ENCODE peak calls at places on chromosome 10, in nine cellular contexts. Z is dorsolateral prefrontal cortex, F is neural progenitor cell, D is breast epithelium, K is pancreas, J is SJSA1, S is heart right ventricle, N is HCT116, Q is body of pancreas. W is an unnamed sample. For H3K27me3, the result is how much of the 10 kb centered on the place peaks cover.

GRCh38 chr10:77904110-77904860 is 22.3 kb downstream of the DLG5 start:
- DNase-seq in Z (no peak), F (no peak), D (no peak), K (no peak), J (no peak), S (no peak), N (no peak), Q (no peak), W (no peak)

GRCh38 chr10:28734940-28735759 is 57.8 kb downstream of the BAMBI start:
- DNase-seq in Z (no peak), F (no peak), D (no peak), K (no peak), J (peak), S (no peak), N (peak), Q (no peak), W (no peak)

GRCh38 chr10:113093188-113094113 is 143.4 kb downstream of the TCF7L2 start:
- DNase-seq in Z (no peak), F (no peak), D (no peak), K (no peak), J (no peak), S (no peak), N (peak), Q (peak), W (no peak)

GRCh38 chr10:77043364-77043763 is 594.2 kb downstream of the KCNMA1 start:
- DNase-seq in Z (no peak), F (no peak), D (no peak), K (no peak), J (no peak), S (no peak), N (no peak), Q (no peak), W (no peak)

GRCh38 chr10:126080879-126081331 is 184.5 kb downstream of the FANK1 start:
- DNase-seq in Z (no peak), F (no peak), D (no peak), K (no peak), J (no peak), S (no peak), N (no peak), Q (no peak), W (no peak)

GRCh38 chr10:9734218-9734617 is 1283.5 kb upstream of the CELF2 start:
- DNase-seq in Z (no peak), F (no peak), D (no peak), K (no peak), J (no peak), S (no peak), N (no peak), Q (no peak), W (no peak)

GRCh38 chr10:129846991-129847391 is 117.1 kb downstream of the EBF3 start:
- DNase-seq in Z (no peak), F (no peak), D (no peak), K (no peak), J (no peak), S (no peak), N (no peak), Q (no peak), W (no peak)

GRCh38 chr10:116466715-116467422 is 39.2 kb downstream of the PNLIPRP3 start:
- DNase-seq in Z (no peak), F (no peak), D (no peak), K (no peak), J (no peak), S (no peak), N (no peak), Q (no peak), W (no peak)

GRCh38 chr10:48749254-48749787 is 64.6 kb downstream of the WDFY4 start:
- DNase-seq in Z (no peak), F (no peak), D (no peak), K (no peak), J (no peak), S (no peak), N (no peak), Q (no peak), W (no peak)

GRCh38 chr10:69677914-69678654 is 48.0 kb downstream of the FAM241B start:
- DNase-seq in Z (no peak), F (no peak), D (no peak), K (no peak), J (no peak), S (no peak), N (no peak), Q (no peak), W (no peak)

GRCh38 chr10:103479135-103479534 is at the start of gene CALHM3:
- DNase-seq in Z (no peak), F (no peak), D (no peak), K (no peak), J (no peak), S (no peak), N (peak), Q (no peak), W (peak)

GRCh38 chr10:100567826-100568225 is 32.1 kb downstream of the HIF1AN start:
- DNase-seq in Z (no peak), F (no peak), D (no peak), K (no peak), J (no peak), S (no peak), N (no peak), Q (no peak), W (no peak)
- H3K27me3 ChIP-seq in Z (under half), F (half or more), D (under half), K (under half), J (half or more), S (half or more), N (under half), Q (under half), W (under half)

GRCh38 chr10:114545071-114545470 is 113.0 kb downstream of the ABLIM1 start:
- DNase-seq in Z (no peak), F (no peak), D (no peak), K (no peak), J (no peak), S (no peak), N (no peak), Q (no peak), W (no peak)

GRCh38 chr10:114543456-114543855 is 114.6 kb downstream of the ABLIM1 start:
- DNase-seq in Z (no peak), F (no peak), D (no peak), K (no peak), J (no peak), S (no peak), N (no peak), Q (no peak), W (no peak)

GRCh38 chr10:114541081-114541833 is 116.8 kb downstream of the ABLIM1 start:
- DNase-seq in Z (no peak), F (no peak), D (no peak), K (no peak), J (no peak), S (peak), N (no peak), Q (peak), W (peak)

GRCh38 chr10:114542373-114542772 is 115.7 kb downstream of the ABLIM1 start:
- DNase-seq in Z (no peak), F (no peak), D (no peak), K (no peak), J (no peak), S (no peak), N (no peak), Q (no peak), W (no peak)

GRCh38 chr10:114544045-114544659 is 113.9 kb downstream of the ABLIM1 start:
- DNase-seq in Z (no peak), F (no peak), D (no peak), K (no peak), J (no peak), S (no peak), N (no peak), Q (no peak), W (peak)
- H3K27ac ChIP-seq in Z (no peak), F (no peak), D (peak), K (no peak), J (no peak), S (no peak), N (no peak), Q (no peak), W (peak)

GRCh38 chr10:33074443-33074842 is 116.4 kb upstream of the ITGB1 start:
- DNase-seq in Z (no peak), F (no peak), D (no peak), K (no peak), J (no peak), S (no peak), N (no peak), Q (no peak), W (no peak)
- H3K27me3 ChIP-seq in Z (under half), F (under half), D (under half), K (under half), J (under half), S (under half), N (under half), Q (under half), W (under half)

GRCh38 chr10:119116326-119116951 is 12.5 kb downstream of the DENND10 start:
- DNase-seq in Z (no peak), F (no peak), D (no peak), K (no peak), J (no peak), S (no peak), N (no peak), Q (no peak), W (no peak)
- H3K27ac ChIP-seq in Z (no peak), F (no peak), D (no peak), K (no peak), J (peak), S (no peak), N (no peak), Q (no peak), W (no peak)

GRCh38 chr10:101136007-101136707 is 5.1 kb downstream of the TLX1 start:
- DNase-seq in Z (no peak), F (no peak), D (no peak), K (no peak), J (no peak), S (no peak), N (peak), Q (no peak), W (no peak)

GRCh38 chr10:101135151-101136006 is 4.3 kb downstream of the TLX1 start:
- DNase-seq in Z (no peak), F (no peak), D (no peak), K (no peak), J (no peak), S (no peak), N (no peak), Q (no peak), W (no peak)

GRCh38 chr10:101137271-101137670 is 6.2 kb downstream of the TLX1 start:
- DNase-seq in Z (no peak), F (no peak), D (no peak), K (no peak), J (no peak), S (no peak), N (no peak), Q (no peak), W (no peak)

GRCh38 chr10:101138788-101139420 is 7.8 kb downstream of the TLX1 start:
- DNase-seq in Z (no peak), F (no peak), D (no peak), K (no peak), J (no peak), S (no peak), N (no peak), Q (no peak), W (no peak)

DNA sequence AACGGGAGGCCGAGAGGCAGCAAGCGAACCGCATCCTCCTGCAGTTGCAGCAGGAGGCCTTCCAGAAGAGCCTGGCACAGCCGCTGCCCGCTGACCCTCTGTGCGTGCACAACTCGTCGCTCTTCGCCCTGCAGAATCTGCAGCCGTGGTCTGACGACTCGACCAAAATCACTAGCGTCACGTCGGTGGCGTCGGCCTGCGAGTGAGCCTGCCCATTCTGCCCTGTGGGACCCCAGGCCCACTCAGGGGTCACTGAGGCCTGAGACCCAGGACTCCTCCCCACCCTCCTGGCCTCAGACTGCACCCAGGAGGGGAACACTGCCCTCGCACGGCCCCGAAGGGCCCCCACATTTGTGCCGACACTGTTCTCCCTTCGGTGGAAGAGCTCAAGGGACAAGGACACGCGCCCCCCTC is 5.6 kb downstream of the TLX1 start:
- DNase-seq in Z (no peak), F (no peak), D (no peak), K (no peak), J (no peak), S (no peak), N (no peak), Q (no peak), W (no peak)
- H3K27me3 ChIP-seq in Z (half or more), F (half or more), D (under half), K (under half), J (half or more), S (half or more), N (under half), Q (under half), W (half or more)

DNA sequence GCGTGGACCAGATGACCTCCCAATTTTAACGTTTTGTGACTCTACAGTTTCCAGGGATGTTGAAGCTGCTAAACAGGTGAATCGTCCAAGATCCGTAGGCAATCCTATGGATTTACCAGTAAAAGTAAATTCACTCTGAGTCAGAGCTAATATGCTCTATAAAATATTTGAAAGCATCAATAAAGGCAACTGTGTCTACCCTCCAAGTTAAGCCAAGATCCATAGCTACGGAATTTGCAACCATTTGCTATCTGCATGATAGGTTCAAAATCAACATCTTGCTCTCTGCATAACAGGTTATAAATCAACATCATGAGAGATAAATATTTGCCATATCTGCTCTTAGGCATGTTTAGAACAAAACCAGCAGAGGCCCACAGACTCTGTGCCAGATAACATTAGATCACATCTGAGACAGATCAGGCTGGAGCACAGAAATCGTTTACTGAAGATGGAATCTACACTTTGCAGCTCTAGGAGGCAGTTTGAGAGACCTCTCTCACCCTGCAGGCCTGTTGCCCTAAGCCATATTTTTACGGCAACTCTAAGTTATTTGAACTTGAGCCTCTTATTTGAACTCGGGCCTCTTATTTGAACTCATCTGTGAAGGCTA is 80.7 kb upstream of the PDCD4 start:
- DNase-seq in Z (no peak), F (no peak), D (no peak), K (no peak), J (no peak), S (no peak), N (no peak), Q (no peak), W (no peak)
- H3K27ac ChIP-seq in Z (no peak), F (no peak), D (no peak), K (no peak), J (no peak), S (no peak), N (no peak), Q (no peak), W (no peak)

GRCh38 chr10:120103957-120104560 is 211.5 kb downstream of the SEC23IP start:
- DNase-seq in Z (no peak), F (no peak), D (no peak), K (no peak), J (no peak), S (no peak), N (no peak), Q (no peak), W (no peak)
- H3K27me3 ChIP-seq in Z (under half), F (under half), D (under half), K (under half), J (under half), S (under half), N (half or more), Q (under half), W (under half)

GRCh38 chr10:21524131-21524525 is 1.4 kb downstream of the SKIDA1 start:
- DNase-seq in Z (no peak), F (no peak), D (no peak), K (no peak), J (no peak), S (no peak), N (no peak), Q (no peak), W (no peak)
- H3K27ac ChIP-seq in Z (peak), F (peak), D (peak), K (peak), J (no peak), S (peak), N (no peak), Q (peak), W (peak)

DNA sequence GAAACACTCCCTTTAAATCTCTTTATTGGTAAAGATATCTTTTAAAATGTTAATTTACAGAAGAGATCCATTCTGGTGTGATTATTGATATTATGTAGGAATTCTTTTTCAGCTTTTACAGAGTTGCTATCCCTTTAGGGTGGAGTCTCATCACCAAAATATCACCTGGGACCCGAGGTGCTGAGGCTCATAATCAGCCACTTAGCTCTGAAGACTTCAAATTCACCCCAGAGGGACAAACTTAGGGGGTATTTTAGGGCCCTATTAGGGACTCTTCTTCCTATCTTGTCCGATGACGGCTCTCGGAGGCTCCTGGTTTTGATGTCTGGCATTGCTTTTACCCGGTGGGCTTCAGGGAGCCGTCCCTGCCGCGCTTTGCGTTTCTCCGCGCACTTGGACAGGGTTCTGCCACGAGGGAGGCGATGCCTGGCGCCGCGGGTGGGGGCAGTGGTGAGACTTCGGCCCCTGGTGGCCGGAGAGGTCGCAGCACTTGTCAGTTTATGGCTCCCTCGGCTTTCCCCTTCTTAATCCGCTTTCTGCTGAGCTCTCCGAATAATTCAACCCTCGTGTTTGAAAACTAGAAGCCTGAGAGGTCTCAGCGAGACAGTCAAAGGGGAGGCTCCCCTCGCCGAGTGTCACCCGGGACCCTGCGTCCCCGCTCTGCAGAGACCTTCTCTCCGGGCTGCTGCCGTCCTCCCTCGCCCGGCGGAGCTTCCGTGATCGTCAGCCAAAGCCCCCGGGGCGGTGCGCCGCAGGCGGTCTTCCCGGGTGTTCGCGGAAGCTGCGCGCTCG is 27.8 kb downstream of the RBM20 start:
- DNase-seq in Z (peak), F (peak), D (peak), K (peak), J (no peak), S (peak), N (peak), Q (peak), W (peak)
- H3K27me3 ChIP-seq in Z (under half), F (half or more), D (under half), K (under half), J (under half), S (under half), N (under half), Q (under half), W (under half)

W was measured in stomach.